ENCODE peak calls at places on chromosomes 2 and 18, in eight cellular contexts. F is tibial nerve, L is esophagus squamous epithelium, I is adrenal gland, Q is HepG2, N is A549, H is HCT116, P is heart left ventricle. K is an unnamed sample.

GRCh38 chr2:44686561-44686960 is 254.9 kb upstream of the SIX3 start:
- DNase-seq in F (no peak), L (no peak), I (no peak), Q (no peak), N (peak; percentile 7), H (peak; percentile 3), P (no peak), K (peak; percentile 42)

GRCh38 chr2:238586931-238587775 is 160.4 kb downstream of the ASB1 start:
- DNase-seq in F (no peak), L (no peak), I (no peak), Q (no peak), N (no peak), H (no peak), P (no peak), K (no peak)

GRCh38 chr2:181142514-181142913 is 162.1 kb downstream of the UBE2E3 start:
- DNase-seq in F (no peak), L (no peak), I (no peak), Q (no peak), N (no peak), H (no peak), P (no peak), K (no peak)

GRCh38 chr18:77129150-77129551 is 3.4 kb downstream of the MBP start:
- DNase-seq in F (no peak), L (no peak), I (no peak), Q (no peak), N (no peak), H (no peak), P (no peak), K (no peak)

GRCh38 chr18:4455113-4455811 is at the start of gene DLGAP1:
- DNase-seq in F (no peak), L (no peak), I (peak; percentile 17), Q (peak; percentile 1), N (no peak), H (no peak), P (peak; percentile 56), K (no peak)

GRCh38 chr2:69946351-69947077 is 14.9 kb downstream of the ASPRV1 start:
- DNase-seq in F (no peak), L (no peak), I (no peak), Q (peak; percentile 82), N (peak; percentile 60), H (peak; percentile 34), P (no peak), K (peak; percentile 72)

GRCh38 chr2:169095631-169096105 is 26.3 kb downstream of the DHRS9 start:
- DNase-seq in F (no peak), L (no peak), I (no peak), Q (no peak), N (no peak), H (peak; percentile 48), P (no peak), K (peak; percentile 42)

GRCh38 chr2:209556354-209556961 is 132.6 kb downstream of the MAP2 start:
- DNase-seq in F (no peak), L (no peak), I (peak; percentile 5), Q (peak; percentile 32), N (peak; percentile 8), H (peak; percentile 27), P (no peak), K (peak; percentile 9)

GRCh38 chr2:164061129-164061746 is 325.4 kb upstream of the FIGN start:
- DNase-seq in F (no peak), L (no peak), I (peak; percentile 47), Q (peak; percentile 53), N (peak; percentile 5), H (peak; percentile 22), P (peak; percentile 28), K (peak; percentile 11)

GRCh38 chr2:226583715-226584114 is 215.9 kb downstream of the IRS1 start:
- DNase-seq in F (no peak), L (no peak), I (no peak), Q (peak; percentile 94), N (peak; percentile 33), H (peak; percentile 66), P (no peak), K (peak; percentile 38)

GRCh38 chr18:2683055-2683454 is 27.5 kb downstream of the SMCHD1 start:
- DNase-seq in F (no peak), L (no peak), I (no peak), Q (no peak), N (no peak), H (no peak), P (no peak), K (no peak)

GRCh38 chr18:2681993-2682603 is 26.6 kb downstream of the SMCHD1 start:
- DNase-seq in F (no peak), L (no peak), I (no peak), Q (no peak), N (no peak), H (no peak), P (no peak), K (no peak)

GRCh38 chr18:2680216-2680792 is 24.8 kb downstream of the SMCHD1 start:
- DNase-seq in F (no peak), L (no peak), I (no peak), Q (no peak), N (no peak), H (no peak), P (no peak), K (no peak)
- TF ChIP-seq POLR2A in F (no peak), L (no peak), I (no peak), Q (no peak), N (no peak), H (no peak), P (no peak), K (no peak)

DNA sequence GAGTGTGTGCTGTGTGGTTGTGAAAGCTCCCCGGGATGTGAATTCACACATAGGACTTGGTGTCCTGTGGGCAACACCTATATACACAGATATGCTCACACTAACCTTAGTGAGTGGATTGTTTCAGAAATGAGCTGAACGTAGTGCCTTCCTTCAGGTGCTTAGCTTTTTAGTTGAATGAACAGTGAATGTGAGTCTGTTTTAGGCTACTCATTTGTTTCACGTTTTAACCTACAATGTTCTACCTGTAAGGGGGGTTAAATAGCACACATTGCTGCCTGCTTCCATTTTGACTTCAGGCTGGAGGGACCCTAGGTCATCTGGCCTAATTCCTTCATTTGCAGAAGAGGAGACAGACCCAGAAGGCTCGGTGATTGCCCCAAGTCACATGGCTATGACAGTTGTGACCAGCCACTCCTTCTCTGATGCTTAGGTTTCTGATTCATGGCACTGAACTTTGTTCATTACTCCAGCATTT is 1.0 kb downstream of the PLEK start:
- DNase-seq in F (no peak), L (no peak), I (peak; percentile 24), Q (no peak), N (no peak), H (no peak), P (peak; percentile 27), K (no peak)
- TF ChIP-seq POLR2A in F (no peak), L (no peak), I (no peak), Q (no peak), N (no peak), H (no peak), P (no peak), K (no peak)

GRCh38 chr2:190880374-190881073 is at the start of gene GLS:
- DNase-seq in F (peak; percentile 93), L (peak; percentile 78), I (peak; percentile 97), Q (peak; percentile 97), N (peak; percentile 95), H (peak; percentile 95), P (peak; percentile 97), K (peak; percentile 90)
- TF ChIP-seq POLR2A in F (peak; percentile 98), L (no peak), I (peak; percentile 100), Q (peak; percentile 99), N (peak; percentile 96), H (peak; percentile 97), P (peak; percentile 100), K (peak; percentile 91)

GRCh38 chr2:15593327-15593705 is 1.6 kb downstream of the DDX1 start:
- DNase-seq in F (no peak), L (no peak), I (no peak), Q (no peak), N (no peak), H (no peak), P (no peak), K (no peak)

GRCh38 chr2:15588329-15588919 is 3.2 kb upstream of the DDX1 start:
- DNase-seq in F (peak; percentile 16), L (no peak), I (peak; percentile 74), Q (peak; percentile 67), N (peak; percentile 56), H (peak; percentile 53), P (peak; percentile 32), K (peak; percentile 17)

GRCh38 chr2:15591373-15591691 is 336 bp upstream of the DDX1 start:
- DNase-seq in F (no peak), L (no peak), I (no peak), Q (no peak), N (no peak), H (no peak), P (no peak), K (no peak)

GRCh38 chr2:15594291-15595256 is 2.9 kb downstream of the DDX1 start:
- DNase-seq in F (no peak), L (no peak), I (no peak), Q (no peak), N (no peak), H (no peak), P (no peak), K (no peak)

GRCh38 chr2:15591692-15592463 is at the start of gene DDX1:
- DNase-seq in F (peak; percentile 70), L (peak; percentile 37), I (peak; percentile 86), Q (peak; percentile 80), N (peak; percentile 83), H (peak; percentile 54), P (peak; percentile 90), K (peak; percentile 65)
- TF ChIP-seq POLR2A in F (peak; percentile 56), L (no peak), I (peak; percentile 85), Q (peak; percentile 94), N (peak; percentile 84), H (peak; percentile 45), P (peak; percentile 77), K (peak; percentile 89)

DNA sequence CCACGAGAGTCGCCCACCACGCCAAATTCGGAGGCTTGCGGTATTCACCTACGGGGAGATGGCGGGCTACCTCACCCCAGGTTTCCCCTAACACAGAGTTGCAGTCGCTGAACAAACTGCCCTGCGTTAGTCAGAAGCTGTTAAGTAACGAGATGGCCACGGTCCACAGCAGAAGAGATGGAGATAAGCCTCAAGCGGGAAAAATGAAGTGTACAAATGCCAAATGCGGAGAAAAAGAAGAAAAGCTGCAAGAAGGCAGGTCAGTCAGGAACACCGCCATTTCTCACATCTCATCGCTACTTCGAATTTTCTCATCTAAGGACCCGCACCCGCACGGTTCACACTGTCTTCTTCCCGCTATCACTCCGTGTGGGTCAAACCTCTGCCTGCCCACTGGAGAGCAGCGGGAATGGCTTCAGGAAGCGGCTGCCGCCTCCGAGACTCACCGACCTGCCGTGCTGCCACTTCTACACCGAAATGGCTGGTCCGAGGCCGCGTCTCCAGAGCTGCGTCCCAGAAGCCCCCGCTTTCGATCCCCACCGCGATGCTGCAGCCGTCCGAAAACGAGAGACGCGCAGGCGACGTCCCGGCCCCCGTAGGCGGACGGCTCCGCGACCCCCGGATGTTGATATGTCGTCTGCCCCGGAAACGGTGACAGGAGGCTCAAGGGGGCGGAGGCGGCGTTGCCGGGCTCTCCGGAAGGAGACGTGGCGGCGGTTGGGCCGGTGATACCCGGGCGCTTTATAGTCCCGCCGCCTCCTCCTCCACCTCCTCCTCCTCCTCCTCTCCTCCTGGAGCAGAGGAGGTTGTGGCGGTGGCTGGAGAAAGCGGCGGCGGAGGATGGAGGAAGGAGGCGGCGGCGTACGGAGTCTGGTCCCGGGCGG is at the start of the genes ASB3 and ERLEC1:
- DNase-seq in F (peak; percentile 64), L (peak; percentile 41), I (peak; percentile 89), Q (peak; percentile 91), N (peak; percentile 75), H (peak; percentile 76), P (peak; percentile 94), K (peak; percentile 80)
- TF ChIP-seq POLR2A in F (peak; percentile 52), L (no peak), I (peak; percentile 71), Q (peak; percentile 95), N (peak; percentile 80), H (peak; percentile 48), P (peak; percentile 68), K (peak; percentile 70)

K was measured in H54.